ENCODE peak calls at places on chromosomes 5 and 9, in five cellular contexts. X, O, F, Y and D are unnamed samples.

GRCh38 chr5:149700347-149700746 is 29.8 kb upstream of the PPARGC1B start:
- DNase-seq in X (no peak), O (no peak), F (peak; percentile 61), Y (no peak), D (no peak)

GRCh38 chr9:114301798-114302565 is 20.9 kb upstream of the ORM1 start:
- DNase-seq in X (peak; percentile 23), O (no peak), F (no peak), Y (no peak), D (peak; percentile 3)

GRCh38 chr5:56985941-56986630 is 34.2 kb upstream of the MIER3 start:
- DNase-seq in X (no peak), O (no peak), F (no peak), Y (no peak), D (no peak)

GRCh38 chr5:181243020-181243520 is 636 bp downstream of the RACK1 start:
- DNase-seq in X (no peak), O (no peak), F (no peak), Y (no peak), D (no peak)

GRCh38 chr5:172175263-172175719 is 12.7 kb downstream of the STK10 start:
- DNase-seq in X (peak; percentile 95), O (no peak), F (peak; percentile 70), Y (peak; percentile 73), D (peak; percentile 83)

GRCh38 chr9:88534456-88535225 is at the start of gene NXNL2:
- DNase-seq in X (peak; percentile 67), O (peak; percentile 93), F (peak; percentile 53), Y (peak; percentile 76), D (peak; percentile 78)

GRCh38 chr9:89543057-89543456 is 45.1 kb upstream of the SEMA4D start:
- DNase-seq in X (peak; percentile 40), O (no peak), F (no peak), Y (no peak), D (no peak)

GRCh38 chr5:169547508-169547907 is 36.1 kb upstream of the SPDL1 start:
- DNase-seq in X (no peak), O (no peak), F (no peak), Y (no peak), D (no peak)

GRCh38 chr9:126304207-126304945 is 22.3 kb upstream of the MVB12B start:
- DNase-seq in X (no peak), O (no peak), F (no peak), Y (no peak), D (no peak)

GRCh38 chr5:176732736-176733585 is 77.4 kb upstream of the UNC5A start:
- DNase-seq in X (peak; percentile 19), O (no peak), F (no peak), Y (peak; percentile 13), D (no peak)

GRCh38 chr9:110641350-110641749 is 27.2 kb upstream of the MUSK start:
- DNase-seq in X (no peak), O (no peak), F (no peak), Y (no peak), D (no peak)

GRCh38 chr5:109062669-109063068 is 315.0 kb downstream of the FER start:
- DNase-seq in X (no peak), O (no peak), F (no peak), Y (no peak), D (no peak)

GRCh38 chr5:39616131-39616530 is 191.4 kb upstream of the DAB2 start:
- DNase-seq in X (no peak), O (no peak), F (no peak), Y (no peak), D (peak; percentile 66)

GRCh38 chr5:135601466-135601865 is 22.7 kb upstream of the CXCL14 start:
- DNase-seq in X (no peak), O (no peak), F (no peak), Y (no peak), D (no peak)

GRCh38 chr5:146745937-146746577 is 132.5 kb downstream of the PPP2R2B start:
- DNase-seq in X (no peak), O (no peak), F (no peak), Y (peak; percentile 32), D (no peak)

GRCh38 chr9:104858271-104858670 is 69.7 kb downstream of the ABCA1 start:
- DNase-seq in X (no peak), O (no peak), F (no peak), Y (no peak), D (no peak)

GRCh38 chr9:122251351-122251750 is 13.3 kb downstream of the RBM18 start:
- DNase-seq in X (no peak), O (no peak), F (no peak), Y (no peak), D (no peak)

GRCh38 chr5:168254013-168254693 is 37.3 kb upstream of the WWC1 start:
- DNase-seq in X (no peak), O (no peak), F (no peak), Y (no peak), D (no peak)

GRCh38 chr5:147935032-147935431 is 28.7 kb upstream of the C5orf46 start:
- DNase-seq in X (no peak), O (peak; percentile 52), F (no peak), Y (no peak), D (no peak)

GRCh38 chr9:94630833-94631232 is 8.5 kb downstream of the FBP1 start:
- DNase-seq in X (no peak), O (no peak), F (no peak), Y (no peak), D (no peak)

DNA sequence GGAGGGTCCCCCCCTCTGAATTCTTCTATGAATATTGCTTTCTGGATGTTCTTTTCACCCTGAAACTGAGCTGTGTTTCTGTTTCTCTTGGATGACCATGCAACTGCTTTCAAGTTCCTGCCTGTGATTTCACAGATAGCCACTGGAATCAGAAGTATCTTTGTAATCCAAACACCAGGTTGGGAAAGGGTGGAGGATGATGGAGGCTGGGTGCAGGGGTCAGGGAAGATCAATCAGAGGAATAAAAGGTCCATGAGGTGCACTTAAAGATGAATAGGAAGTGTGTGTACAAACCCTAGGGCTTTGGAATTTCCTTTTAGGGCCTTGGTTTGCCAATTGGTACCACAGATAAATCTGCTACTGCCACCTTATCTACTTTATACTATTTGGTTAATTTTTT is 68.2 kb upstream of the AGXT2 start:
- DNase-seq in X (no peak), O (no peak), F (no peak), Y (no peak), D (no peak)
- H3K27ac ChIP-seq in X (no peak overlapping the region), O (no peak overlapping the region), F (no peak overlapping the region), Y (no peak overlapping the region), D (no peak overlapping the region)

DNA sequence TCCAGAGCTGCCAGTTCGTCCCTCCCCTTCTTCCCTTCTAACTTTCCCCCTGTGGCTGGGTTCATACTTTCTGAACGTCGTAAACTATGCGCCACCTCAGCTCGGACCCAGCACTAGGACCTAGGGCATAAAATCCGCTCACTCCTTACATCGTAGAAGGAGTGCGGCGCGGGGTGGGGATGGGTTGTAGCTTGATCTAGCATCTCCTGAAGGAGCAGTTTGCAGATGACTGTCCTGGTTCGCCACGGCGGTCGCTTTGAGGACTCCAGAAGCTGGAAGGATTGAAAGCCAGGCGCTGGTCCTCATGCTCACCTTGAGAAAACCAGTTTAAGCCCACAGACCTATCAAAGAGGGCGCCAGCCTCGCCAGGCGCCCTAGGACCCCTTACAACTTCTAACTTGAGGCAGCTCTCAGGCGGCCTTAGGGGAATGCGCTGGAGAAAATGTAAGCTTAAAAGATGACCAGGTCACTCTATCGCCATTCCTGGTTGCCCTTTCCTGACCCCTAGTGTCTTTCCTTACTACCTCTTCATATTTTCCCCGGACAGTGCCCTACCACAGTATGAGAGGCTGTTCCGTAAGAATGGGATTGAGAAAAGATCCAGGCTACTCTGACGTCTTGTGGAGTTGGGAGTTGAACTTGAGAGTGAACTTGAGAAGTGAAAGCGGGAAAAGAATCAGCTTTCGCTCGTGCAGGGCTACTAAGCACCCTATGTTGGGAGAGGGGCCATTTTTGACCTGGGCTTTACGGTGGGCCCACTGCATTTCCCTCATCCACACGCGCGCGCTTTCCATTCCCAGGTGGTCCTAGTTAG is 2.8 kb downstream of the RORB start:
- DNase-seq in X (peak; percentile 34), O (no peak), F (peak; percentile 20), Y (no peak), D (no peak)
- TF ChIP-seq POLR2A in X (no peak), O (no peak), F (no peak), Y (no peak), D (no peak)

DNA sequence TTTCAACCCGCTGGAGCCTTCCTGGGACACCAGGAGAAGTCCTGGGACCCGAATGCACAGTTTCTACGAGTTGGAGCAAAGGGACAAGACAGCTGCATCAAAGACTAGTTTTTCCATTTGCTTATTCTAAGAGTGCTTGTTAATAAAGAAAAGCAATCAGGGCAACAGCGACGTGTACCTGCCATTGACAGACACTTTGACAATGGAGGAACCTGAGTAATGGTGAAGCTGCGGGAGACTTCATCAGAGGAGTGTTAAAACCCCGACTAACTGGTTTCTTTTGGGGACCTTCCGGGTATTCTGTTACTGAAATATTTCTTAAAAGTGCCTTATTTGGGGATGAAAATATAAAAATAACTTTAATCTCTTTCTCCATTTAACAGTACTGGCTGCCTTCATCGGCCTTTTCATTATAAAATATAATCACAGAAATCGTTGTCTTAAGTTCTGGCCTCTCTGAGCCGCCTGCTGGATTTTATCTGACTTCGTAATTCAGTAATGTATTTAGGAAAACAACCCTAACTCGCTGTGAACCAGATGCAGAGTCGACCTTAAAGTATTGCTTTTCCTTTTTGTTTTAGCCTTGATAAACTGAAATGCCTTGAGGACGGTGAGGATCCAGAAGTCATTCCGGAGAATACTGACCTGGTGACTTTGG is 781 bp downstream of the SNAPC3 start:
- DNase-seq in X (no peak), O (peak; percentile 13), F (no peak), Y (no peak), D (no peak)
- TF ChIP-seq CTCF in X (no peak), O (no peak), F (no peak), Y (no peak), D (no peak)

GRCh38 chr9:81682177-81682576 is 7.2 kb downstream of the TLE1 start:
- DNase-seq in X (no peak), O (no peak), F (no peak), Y (no peak), D (no peak)

GRCh38 chr9:81680506-81680905 is 8.8 kb downstream of the TLE1 start:
- DNase-seq in X (no peak), O (no peak), F (no peak), Y (no peak), D (no peak)

GRCh38 chr9:81682797-81683196 is 6.5 kb downstream of the TLE1 start:
- DNase-seq in X (no peak), O (no peak), F (no peak), Y (peak; percentile 45), D (peak; percentile 44)

GRCh38 chr9:81678088-81678487 is 11.3 kb downstream of the TLE1 start:
- DNase-seq in X (no peak), O (no peak), F (no peak), Y (no peak), D (no peak)

DNA sequence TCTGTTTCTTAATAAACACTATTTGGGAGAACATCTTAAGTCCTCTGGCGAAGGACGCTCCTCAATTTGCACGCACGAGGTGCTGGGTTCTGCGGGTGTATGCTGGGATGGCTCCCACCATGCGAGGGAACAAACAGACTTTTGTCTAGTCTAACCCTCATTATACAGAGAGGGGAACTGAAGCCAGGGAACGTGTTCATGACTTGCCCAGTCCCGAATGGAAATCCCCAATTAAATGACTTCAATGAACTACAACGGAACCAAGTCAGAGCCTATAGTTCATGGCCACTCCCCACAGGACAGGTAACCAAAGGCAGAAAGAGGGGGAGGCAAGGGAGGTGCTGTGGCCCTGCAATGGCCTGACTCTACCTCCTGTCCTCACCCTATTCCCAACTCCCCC is 9.3 kb downstream of the TLE1 start:
- DNase-seq in X (no peak), O (no peak), F (no peak), Y (no peak), D (no peak)
- H3K27ac ChIP-seq in X (no peak overlapping the region), O (peak overlapping the region; percentile 43), F (no peak overlapping the region), Y (no peak overlapping the region), D (no peak overlapping the region)

DNA sequence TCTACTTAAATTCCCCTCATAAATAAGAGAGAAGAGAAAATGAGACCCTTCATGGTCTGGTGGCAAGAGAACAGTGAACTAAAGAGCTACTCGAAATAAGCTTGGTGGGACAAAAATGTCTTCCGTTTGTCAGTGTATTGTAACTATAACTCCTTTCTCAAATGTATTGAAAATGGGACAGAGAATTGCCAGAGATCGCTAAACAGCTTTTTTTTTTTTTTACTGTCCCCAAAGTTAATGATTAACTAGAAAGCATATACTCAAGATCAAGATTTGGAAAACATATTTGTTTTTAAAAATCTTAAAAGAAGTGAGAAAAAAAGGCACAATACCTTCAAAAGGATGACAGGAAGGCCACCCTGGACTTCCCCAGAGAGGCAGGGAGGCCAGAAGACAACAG is 206.4 kb upstream of the CTNND2 start:
- DNase-seq in X (no peak), O (no peak), F (no peak), Y (no peak), D (no peak)
- TF ChIP-seq POLR2A in X (no peak), O (no peak), F (no peak), Y (no peak), D (no peak)